ENCODE peak calls at places on chromosomes 7 and 10, in four cellular contexts. One of them, this sample, is unnamed.
A peak's percentile ranks its signal among the peaks of the same experiment; 100 is the strongest.

GRCh38 chr10:119516381-119517234 is 25.9 kb downstream of the RGS10 start:
- DNase-seq in SK-N-SH: no peak
- DNase-seq in GM23248: no peak
- DNase-seq in hepatocyte: no peak
- DNase-seq in this sample: no peak

GRCh38 chr7:27329917-27330316 is 87.3 kb downstream of the EVX1 start:
- DNase-seq in GM23248: peak; percentile 18
- DNase-seq in SK-N-SH: peak; percentile 6
- DNase-seq in hepatocyte: no peak
- DNase-seq in this sample: no peak

GRCh38 chr7:16644624-16644986 is 949 bp downstream of the ANKMY2 start:
- DNase-seq in GM23248: peak; percentile 81
- DNase-seq in SK-N-SH: no peak
- DNase-seq in hepatocyte: peak; percentile 62
- DNase-seq in this sample: peak; percentile 36

GRCh38 chr7:86201767-86202166 is 441.9 kb upstream of the GRM3 start:
- DNase-seq in hepatocyte: no peak
- DNase-seq in GM23248: no peak
- DNase-seq in SK-N-SH: no peak
- DNase-seq in this sample: no peak

GRCh38 chr10:24908793-24909423 is 43.5 kb downstream of the PRTFDC1 start:
- DNase-seq in GM23248: peak; percentile 87
- DNase-seq in hepatocyte: peak; percentile 47
- DNase-seq in SK-N-SH: no peak
- DNase-seq in this sample: peak; percentile 80

GRCh38 chr10:62050941-62051433 is 149.5 kb downstream of the ARID5B start:
- DNase-seq in SK-N-SH: no peak
- DNase-seq in GM23248: peak; percentile 96
- DNase-seq in hepatocyte: peak; percentile 67
- DNase-seq in this sample: peak; percentile 96

GRCh38 chr7:12524794-12525386 is 45.6 kb upstream of the SCIN start:
- DNase-seq in SK-N-SH: peak; percentile 47
- DNase-seq in hepatocyte: peak; percentile 62
- DNase-seq in GM23248: peak; percentile 64
- DNase-seq in this sample: peak; percentile 39

GRCh38 chr7:73613954-73614735 is 10.2 kb downstream of the MLXIPL start:
- DNase-seq in GM23248: no peak
- DNase-seq in SK-N-SH: no peak
- DNase-seq in hepatocyte: no peak
- DNase-seq in this sample: peak; percentile 21

GRCh38 chr10:6612371-6612770 is 32.3 kb upstream of the PRKCQ start:
- DNase-seq in GM23248: no peak
- DNase-seq in hepatocyte: no peak
- DNase-seq in SK-N-SH: no peak
- DNase-seq in this sample: no peak

GRCh38 chr7:42123716-42124115 is 113.3 kb downstream of the GLI3 start:
- DNase-seq in SK-N-SH: no peak
- DNase-seq in GM23248: no peak
- DNase-seq in hepatocyte: no peak
- DNase-seq in this sample: no peak

GRCh38 chr7:98011996-98012395 is 22.0 kb upstream of the OCM2 start:
- DNase-seq in hepatocyte: no peak
- DNase-seq in SK-N-SH: no peak
- DNase-seq in GM23248: no peak
- DNase-seq in this sample: no peak

GRCh38 chr7:50212666-50213621 is 91.6 kb upstream of the IKZF1 start:
- DNase-seq in SK-N-SH: no peak
- DNase-seq in GM23248: no peak
- DNase-seq in hepatocyte: no peak
- DNase-seq in this sample: no peak

GRCh38 chr10:127298396-127298795 is 102.0 kb upstream of the INSYN2A start:
- DNase-seq in SK-N-SH: no peak
- DNase-seq in hepatocyte: peak; percentile 19
- DNase-seq in GM23248: peak; percentile 19
- DNase-seq in this sample: no peak

GRCh38 chr7:149720372-149721083 is 52.9 kb downstream of the ZNF467 start:
- DNase-seq in hepatocyte: peak; percentile 72
- DNase-seq in SK-N-SH: peak; percentile 78
- DNase-seq in GM23248: no peak
- DNase-seq in this sample: no peak

GRCh38 chr7:1025747-1026581 is 18.4 kb upstream of the GPR146 start:
- DNase-seq in GM23248: no peak
- DNase-seq in SK-N-SH: no peak
- DNase-seq in hepatocyte: no peak
- DNase-seq in this sample: no peak

GRCh38 chr7:115812796-115813195 is 217.8 kb downstream of the TFEC start:
- DNase-seq in GM23248: no peak
- DNase-seq in SK-N-SH: no peak
- DNase-seq in hepatocyte: no peak
- DNase-seq in this sample: no peak

GRCh38 chr10:117311261-117311660 is 64.0 kb downstream of the PDZD8 start:
- DNase-seq in hepatocyte: no peak
- DNase-seq in SK-N-SH: no peak
- DNase-seq in GM23248: no peak
- DNase-seq in this sample: peak; percentile 6

GRCh38 chr7:148255333-148255732 is 335.2 kb upstream of the C7orf33 start:
- DNase-seq in SK-N-SH: no peak
- DNase-seq in GM23248: peak; percentile 6
- DNase-seq in hepatocyte: no peak
- DNase-seq in this sample: no peak

GRCh38 chr10:74177140-74177677 is 26.2 kb downstream of the ADK start:
- DNase-seq in hepatocyte: peak; percentile 78
- DNase-seq in GM23248: peak; percentile 86
- DNase-seq in SK-N-SH: no peak
- DNase-seq in this sample: no peak

GRCh38 chr7:43666938-43667337 is 62.4 kb downstream of the COA1 start:
- DNase-seq in SK-N-SH: no peak
- DNase-seq in GM23248: peak; percentile 75
- DNase-seq in hepatocyte: no peak
- DNase-seq in this sample: peak; percentile 40

GRCh38 chr10:6678211-6678803 is 98.2 kb upstream of the PRKCQ start:
- DNase-seq in hepatocyte: peak; percentile 58
- DNase-seq in GM23248: peak; percentile 59
- DNase-seq in SK-N-SH: peak; percentile 48
- DNase-seq in this sample: peak; percentile 12

GRCh38 chr10:58585425-58585824 is 72.8 kb downstream of the BICC1 start:
- DNase-seq in SK-N-SH: no peak
- DNase-seq in GM23248: no peak
- DNase-seq in hepatocyte: no peak
- DNase-seq in this sample: no peak

GRCh38 chr10:131174211-131174565 is 137.3 kb downstream of the TCERG1L start:
- DNase-seq in GM23248: no peak
- DNase-seq in hepatocyte: no peak
- DNase-seq in SK-N-SH: no peak
- DNase-seq in this sample: no peak

GRCh38 chr10:24873281-24873683 is 79.1 kb downstream of the PRTFDC1 start:
- DNase-seq in SK-N-SH: no peak
- DNase-seq in GM23248: peak; percentile 97
- DNase-seq in hepatocyte: peak; percentile 30
- DNase-seq in this sample: peak; percentile 97

GRCh38 chr7:130135208-130136205 is 65.2 kb downstream of the KLHDC10 start:
- DNase-seq in hepatocyte: no peak
- DNase-seq in SK-N-SH: no peak
- DNase-seq in GM23248: peak; percentile 27
- DNase-seq in this sample: peak; percentile 65

GRCh38 chr7:139887895-139888518 is 58.9 kb downstream of the TBXAS1 start:
- DNase-seq in SK-N-SH: no peak
- DNase-seq in hepatocyte: no peak
- DNase-seq in GM23248: no peak
- DNase-seq in this sample: no peak

GRCh38 chr7:133504825-133505224 is 251.9 kb downstream of the EXOC4 start:
- DNase-seq in hepatocyte: no peak
- DNase-seq in GM23248: no peak
- DNase-seq in SK-N-SH: no peak
- DNase-seq in this sample: peak; percentile 62

GRCh38 chr10:95758351-95759025 is 2.5 kb downstream of the ENTPD1 start:
- DNase-seq in hepatocyte: no peak
- DNase-seq in SK-N-SH: no peak
- DNase-seq in GM23248: no peak
- DNase-seq in this sample: no peak

GRCh38 chr10:132678436-132679216 is 107.3 kb downstream of the NKX6-2 start:
- DNase-seq in GM23248: no peak
- DNase-seq in SK-N-SH: no peak
- DNase-seq in hepatocyte: no peak
- DNase-seq in this sample: no peak

GRCh38 chr7:45594780-45595535 is 20.8 kb downstream of the ADCY1 start:
- DNase-seq in hepatocyte: no peak
- DNase-seq in SK-N-SH: no peak
- DNase-seq in GM23248: no peak
- DNase-seq in this sample: no peak

GRCh38 chr10:59908808-59909143 is 2.4 kb upstream of the CCDC6 start:
- DNase-seq in SK-N-SH: no peak
- DNase-seq in hepatocyte: no peak
- DNase-seq in GM23248: no peak
- DNase-seq in this sample: no peak

GRCh38 chr7:55100962-55101327 is 82.1 kb downstream of the EGFR start:
- DNase-seq in GM23248: no peak
- DNase-seq in hepatocyte: no peak
- DNase-seq in SK-N-SH: no peak
- DNase-seq in this sample: no peak

GRCh38 chr7:625376-625971 is 101.0 kb upstream of the DNAAF5 start:
- DNase-seq in hepatocyte: no peak
- DNase-seq in SK-N-SH: no peak
- DNase-seq in GM23248: peak; percentile 7
- DNase-seq in this sample: no peak

GRCh38 chr10:121702351-121703320 is 104.4 kb upstream of the FGFR2 start:
- DNase-seq in SK-N-SH: no peak
- DNase-seq in hepatocyte: no peak
- DNase-seq in GM23248: peak; percentile 72
- DNase-seq in this sample: peak; percentile 92

GRCh38 chr10:132232553-132232949 is 45.8 kb downstream of the DPYSL4 start:
- DNase-seq in SK-N-SH: no peak
- DNase-seq in GM23248: no peak
- DNase-seq in hepatocyte: no peak
- DNase-seq in this sample: no peak

GRCh38 chr7:158570449-158571170 is 17.0 kb downstream of the PTPRN2 start:
- DNase-seq in hepatocyte: no peak
- DNase-seq in SK-N-SH: no peak
- DNase-seq in GM23248: no peak
- DNase-seq in this sample: no peak

GRCh38 chr7:97390915-97391593 is 273.6 kb downstream of the SDHAF3 start:
- DNase-seq in GM23248: no peak
- DNase-seq in hepatocyte: no peak
- DNase-seq in SK-N-SH: no peak
- DNase-seq in this sample: no peak

GRCh38 chr10:129106314-129106713 is 360.7 kb upstream of the MGMT start:
- DNase-seq in GM23248: no peak
- DNase-seq in SK-N-SH: no peak
- DNase-seq in hepatocyte: no peak
- DNase-seq in this sample: no peak

GRCh38 chr7:157362729-157363128 is 25.9 kb downstream of the DNAJB6 start:
- DNase-seq in GM23248: no peak
- DNase-seq in hepatocyte: no peak
- DNase-seq in SK-N-SH: no peak
- DNase-seq in this sample: no peak
- H4K20me1 ChIP-seq in GM23248: peaks cover 58% of the 10 kb centered on the region
- H4K20me1 ChIP-seq in hepatocyte: peaks cover 93% of the 10 kb centered on the region
- H4K20me1 ChIP-seq in SK-N-SH: peaks cover 100% of the 10 kb centered on the region
- H4K20me1 ChIP-seq in this sample: peaks cover 100% of the 10 kb centered on the region

GRCh38 chr7:137996386-137996851 is 5.5 kb downstream of the CREB3L2 start:
- DNase-seq in hepatocyte: no peak
- DNase-seq in SK-N-SH: peak; percentile 79
- DNase-seq in GM23248: peak; percentile 59
- DNase-seq in this sample: peak; percentile 87
- H3K4me3 ChIP-seq in hepatocyte: no peak overlapping the region
- H3K4me3 ChIP-seq in SK-N-SH: peak overlapping the region; percentile 6
- H3K4me3 ChIP-seq in GM23248: peak overlapping the region; percentile 35
- H3K4me3 ChIP-seq in this sample: no peak overlapping the region

DNA sequence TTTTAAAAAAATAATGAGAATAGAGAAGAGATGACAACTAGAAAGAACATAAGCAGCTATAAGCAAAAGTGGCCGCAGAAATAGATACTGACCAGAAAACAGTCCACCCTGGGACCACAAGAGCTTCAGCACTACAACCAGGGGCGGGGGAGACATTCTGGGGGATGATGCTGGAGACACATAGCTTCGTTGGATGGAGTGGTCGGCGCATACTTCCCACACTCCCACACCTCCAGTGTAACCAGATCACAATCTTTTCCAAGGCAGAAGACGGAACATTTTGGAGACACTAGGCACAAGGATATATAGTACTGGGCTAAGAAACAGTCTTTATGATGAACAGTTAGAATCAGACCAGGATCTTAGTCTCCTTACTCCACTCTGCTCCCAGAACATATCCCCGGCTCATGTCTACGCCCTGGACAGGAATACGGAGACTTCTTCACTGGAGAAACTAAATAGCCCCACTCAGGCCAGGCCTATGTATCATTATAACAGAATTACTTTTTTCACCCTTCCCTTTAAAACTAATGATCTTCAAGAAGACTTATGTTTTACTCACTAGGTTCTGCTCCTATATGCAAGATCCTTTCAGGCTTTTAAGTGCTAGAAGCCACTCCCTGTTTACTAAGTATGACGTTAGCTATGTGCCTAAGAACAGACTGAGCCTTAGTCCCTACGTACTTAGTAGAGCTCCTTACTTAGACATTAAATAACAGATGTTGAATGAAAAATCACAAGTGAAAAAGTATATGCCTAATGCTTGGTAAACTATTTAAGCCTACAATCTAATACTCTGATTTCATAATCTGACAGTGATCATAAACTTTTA is 169.6 kb downstream of the SRPK2 start:
- DNase-seq in GM23248: no peak
- DNase-seq in SK-N-SH: no peak
- DNase-seq in hepatocyte: peak; percentile 21
- DNase-seq in this sample: peak; percentile 52
- H4K20me1 ChIP-seq in GM23248: peaks cover 17% of the 10 kb centered on the region
- H4K20me1 ChIP-seq in SK-N-SH: peaks cover 67% of the 10 kb centered on the region
- H4K20me1 ChIP-seq in hepatocyte: peaks cover 12% of the 10 kb centered on the region
- H4K20me1 ChIP-seq in this sample: peaks cover 64% of the 10 kb centered on the region

GRCh38 chr7:2643386-2644229 is 11.8 kb downstream of the TTYH3 start:
- DNase-seq in hepatocyte: no peak
- DNase-seq in SK-N-SH: peak; percentile 70
- DNase-seq in GM23248: no peak
- DNase-seq in this sample: no peak
- H3K4me3 ChIP-seq in hepatocyte: no peak overlapping the region
- H3K4me3 ChIP-seq in SK-N-SH: no peak overlapping the region
- H3K4me3 ChIP-seq in GM23248: no peak overlapping the region
- H3K4me3 ChIP-seq in this sample: no peak overlapping the region

This sample was measured in astrocyte.